ENCODE peak calls at places on chromosomes 16 and 17, in seven cellular contexts. U is ecto neural progenitor cell; X is T-cell; M is ascending aorta; K is stimulated activated CD8-positive, alpha-beta memory T cell treated with anti-CD3 and anti-CD28 coated beads, Interleukin-15, amount 100 ng/mL, for 24 hours; W is substantia nigra; O is M059J. I is an unnamed sample.

GRCh38 chr16:50259334-50260205 is 6.8 kb upstream of the ADCY7 start:
- DNase-seq in U (no peak), X (no peak), M (no peak), K (no peak), W (peak; percentile 30), O (no peak), I (no peak)

GRCh38 chr16:85984947-85985451 is 86.0 kb downstream of the IRF8 start:
- DNase-seq in U (no peak), X (no peak), M (peak; percentile 55), K (no peak), W (no peak), O (no peak), I (no peak)

GRCh38 chr17:66858182-66859083 is 23.5 kb downstream of the CACNG5 start:
- DNase-seq in U (no peak), X (no peak), M (no peak), K (no peak), W (no peak), O (no peak), I (no peak)

GRCh38 chr16:14600164-14600563 is 29.9 kb downstream of the PARN start:
- DNase-seq in U (no peak), X (no peak), M (no peak), K (no peak), W (no peak), O (peak; percentile 36), I (no peak)

GRCh38 chr16:47139561-47140185 is 4.1 kb downstream of the NETO2 start:
- DNase-seq in U (no peak), X (no peak), M (no peak), K (no peak), W (no peak), O (peak; percentile 65), I (no peak)

GRCh38 chr16:84650062-84650991 is 2.0 kb downstream of the KLHL36 start:
- DNase-seq in U (no peak), X (no peak), M (no peak), K (no peak), W (no peak), O (peak; percentile 54), I (no peak)

GRCh38 chr16:19707699-19708497 is 10.1 kb downstream of the KNOP1 start:
- DNase-seq in U (no peak), X (no peak), M (no peak), K (no peak), W (no peak), O (no peak), I (no peak)

GRCh38 chr16:79008036-79008868 is 592.3 kb downstream of the MAF start:
- DNase-seq in U (no peak), X (no peak), M (no peak), K (no peak), W (no peak), O (no peak), I (peak; percentile 60)

GRCh38 chr16:15907863-15908478 is 19.6 kb upstream of the CEP20 start:
- DNase-seq in U (peak; percentile 68), X (peak; percentile 12), M (no peak), K (no peak), W (no peak), O (peak; percentile 70), I (peak; percentile 59)

GRCh38 chr17:77481476-77482374 is 341.0 kb downstream of the SEC14L1 start:
- DNase-seq in U (no peak), X (no peak), M (no peak), K (no peak), W (no peak), O (no peak), I (no peak)